ENCODE peak calls at places on chromosomes 11 and 22, in seven cellular contexts. Q is cardiac muscle cell; T is GM04503; U is cerebellum; R is coronary artery; E is Caki2; Z is CD8-positive, alpha-beta T cell. N is an unnamed sample.

GRCh38 chr11:72239296-72239848 is 4.6 kb downstream of the PHOX2A start:
- DNase-seq in Q (no peak), T (peak), U (no peak), R (no peak), E (no peak), Z (no peak), N (no peak)

GRCh38 chr11:9594267-9595046 is 21.0 kb downstream of the WEE1 start:
- DNase-seq in Q (no peak), T (no peak), U (no peak), R (no peak), E (no peak), Z (no peak), N (no peak)

GRCh38 chr11:115180272-115180671 is 323.9 kb downstream of the CADM1 start:
- DNase-seq in Q (no peak), T (no peak), U (no peak), R (no peak), E (no peak), Z (no peak), N (no peak)

GRCh38 chr11:77047007-77047927 is 13.1 kb downstream of the B3GNT6 start:
- DNase-seq in Q (peak), T (peak), U (peak), R (no peak), E (peak), Z (peak), N (peak)

GRCh38 chr11:65861165-65861505 is 902 bp downstream of the MUS81 start:
- DNase-seq in Q (no peak), T (no peak), U (no peak), R (peak), E (no peak), Z (no peak), N (no peak)

GRCh38 chr11:66768088-66768521 is 39.1 kb upstream of the SPTBN2 start:
- DNase-seq in Q (no peak), T (no peak), U (no peak), R (no peak), E (peak), Z (no peak), N (no peak)

GRCh38 chr11:67439321-67440228 is 2.1 kb upstream of the PTPRCAP start:
- DNase-seq in Q (no peak), T (no peak), U (no peak), R (no peak), E (peak), Z (no peak), N (no peak)

GRCh38 chr11:70733327-70734325 is 335.3 kb downstream of the CTTN start:
- DNase-seq in Q (no peak), T (no peak), U (no peak), R (no peak), E (no peak), Z (no peak), N (no peak)

GRCh38 chr11:121465709-121466062 is 12.9 kb upstream of the SORL1-AS1 start:
- DNase-seq in Q (no peak), T (no peak), U (no peak), R (no peak), E (no peak), Z (no peak), N (no peak)

GRCh38 chr11:37712246-37712645 is 1114.2 kb upstream of the RAG2 start:
- DNase-seq in Q (peak), T (no peak), U (no peak), R (no peak), E (no peak), Z (no peak), N (no peak)

GRCh38 chr11:127003260-127003981 is 2.9 kb upstream of the KIRREL3 start:
- DNase-seq in Q (peak), T (no peak), U (peak), R (no peak), E (peak), Z (no peak), N (no peak)

GRCh38 chr11:107467754-107468153 is 10.1 kb upstream of the CWF19L2 start:
- DNase-seq in Q (no peak), T (no peak), U (no peak), R (no peak), E (no peak), Z (no peak), N (no peak)

GRCh38 chr11:47914743-47915142 is 65.6 kb upstream of the PTPRJ start:
- DNase-seq in Q (no peak), T (no peak), U (no peak), R (no peak), E (no peak), Z (no peak), N (no peak)

GRCh38 chr11:105579111-105579510 is 30.8 kb upstream of the GRIA4 start:
- DNase-seq in Q (no peak), T (no peak), U (no peak), R (no peak), E (no peak), Z (no peak), N (no peak)

GRCh38 chr22:27115816-27116256 is 458.4 kb downstream of the MIAT start:
- DNase-seq in Q (no peak), T (peak), U (no peak), R (peak), E (peak), Z (no peak), N (no peak)

GRCh38 chr22:42805016-42805997 is 51.8 kb downstream of the ARFGAP3 start:
- DNase-seq in Q (no peak), T (no peak), U (no peak), R (peak), E (no peak), Z (no peak), N (no peak)

GRCh38 chr11:43708776-43709175 is 28.2 kb downstream of the HSD17B12 start:
- DNase-seq in Q (no peak), T (no peak), U (peak), R (no peak), E (no peak), Z (no peak), N (no peak)

GRCh38 chr11:68032997-68033707 is 2.7 kb downstream of the NDUFS8 start:
- DNase-seq in Q (no peak), T (no peak), U (no peak), R (no peak), E (no peak), Z (no peak), N (no peak)

GRCh38 chr11:24324211-24324610 is 172.6 kb upstream of the LUZP2 start:
- DNase-seq in Q (no peak), T (peak), U (no peak), R (no peak), E (no peak), Z (no peak), N (no peak)

GRCh38 chr11:132024587-132025295 is 654.3 kb downstream of the NTM start:
- DNase-seq in Q (no peak), T (peak), U (no peak), R (no peak), E (peak), Z (no peak), N (no peak)

GRCh38 chr22:48248901-48249455 is 1486.5 kb downstream of the TBC1D22A start:
- DNase-seq in Q (no peak), T (no peak), U (no peak), R (no peak), E (no peak), Z (no peak), N (no peak)

GRCh38 chr11:74937696-74938475 is 11.0 kb downstream of the XRRA1 start:
- DNase-seq in Q (no peak), T (no peak), U (no peak), R (no peak), E (no peak), Z (no peak), N (no peak)

GRCh38 chr11:117734596-117734995 is 62.4 kb downstream of the DSCAML1 start:
- DNase-seq in Q (no peak), T (no peak), U (no peak), R (no peak), E (no peak), Z (no peak), N (no peak)

GRCh38 chr22:28728621-28729313 is 12.9 kb downstream of the CHEK2 start:
- DNase-seq in Q (no peak), T (no peak), U (no peak), R (no peak), E (peak), Z (no peak), N (no peak)

GRCh38 chr11:14373941-14374646 is 15.1 kb upstream of the RRAS2 start:
- DNase-seq in Q (no peak), T (peak), U (peak), R (no peak), E (no peak), Z (no peak), N (peak)

GRCh38 chr22:20436309-20437252 is 1.0 kb downstream of the SCARF2 start:
- DNase-seq in Q (peak), T (no peak), U (no peak), R (no peak), E (no peak), Z (no peak), N (no peak)

GRCh38 chr11:73141309-73142127 is 600 bp downstream of the FCHSD2 start:
- DNase-seq in Q (peak), T (no peak), U (peak), R (peak), E (peak), Z (peak), N (no peak)

GRCh38 chr11:56716379-56716854 is 17.5 kb downstream of the OR9G1 start:
- DNase-seq in Q (no peak), T (no peak), U (no peak), R (no peak), E (no peak), Z (no peak), N (no peak)

GRCh38 chr11:70074701-70075100 is 3.4 kb upstream of the ANO1 start:
- DNase-seq in Q (no peak), T (no peak), U (no peak), R (peak), E (no peak), Z (no peak), N (no peak)

GRCh38 chr11:2595205-2595604 is 104.6 kb downstream of the KCNQ1OT1 start:
- DNase-seq in Q (no peak), T (no peak), U (no peak), R (no peak), E (no peak), Z (no peak), N (no peak)